ENCODE peak calls at places on chromosome 2, in ten cellular contexts. H is SK-N-SH; S is BJ; N is left ventricle myocardium inferior; J is CD8-positive, alpha-beta memory T cell; I is IMR-90; V is PC-3; F is brain microvascular endothelial cell; L is right cardiac atrium; W is stomach. C is an unnamed sample.

GRCh38 chr2:174492963-174493431 is 6.2 kb upstream of the GPR155 start:
- DNase-seq in H (no peak), S (no peak), N (no peak), J (peak; percentile 84), I (no peak), V (no peak), F (no peak), L (peak; percentile 47), W (no peak), C (peak; percentile 95)

GRCh38 chr2:220512419-220512818 is 885.0 kb downstream of the SLC4A3 start:
- DNase-seq in H (no peak), S (no peak), N (no peak), J (no peak), I (peak; percentile 79), V (peak; percentile 74), F (no peak), L (no peak), W (no peak), C (no peak)

GRCh38 chr2:215320102-215320501 is 8.2 kb downstream of the ATIC start:
- DNase-seq in H (no peak), S (no peak), N (no peak), J (no peak), I (no peak), V (no peak), F (no peak), L (no peak), W (no peak), C (no peak)

GRCh38 chr2:120898496-120898895 is 162.8 kb downstream of the GLI2 start:
- DNase-seq in H (no peak), S (no peak), N (no peak), J (no peak), I (no peak), V (no peak), F (no peak), L (no peak), W (no peak), C (no peak)

GRCh38 chr2:189165656-189166380 is 13.7 kb downstream of the COL5A2 start:
- DNase-seq in H (no peak), S (no peak), N (no peak), J (no peak), I (no peak), V (no peak), F (no peak), L (no peak), W (no peak), C (no peak)

GRCh38 chr2:6934758-6935638 is 17.8 kb downstream of the RNF144A start:
- DNase-seq in H (no peak), S (no peak), N (no peak), J (no peak), I (no peak), V (no peak), F (no peak), L (no peak), W (no peak), C (no peak)

GRCh38 chr2:11891028-11891427 is 144.6 kb downstream of the LPIN1 start:
- DNase-seq in H (no peak), S (no peak), N (no peak), J (no peak), I (no peak), V (no peak), F (no peak), L (no peak), W (no peak), C (no peak)

GRCh38 chr2:66938471-66938967 is 458.6 kb upstream of the ETAA1 start:
- DNase-seq in H (no peak), S (no peak), N (no peak), J (no peak), I (no peak), V (no peak), F (no peak), L (no peak), W (no peak), C (no peak)

GRCh38 chr2:105597831-105598293 is 146.8 kb upstream of the NCK2 start:
- DNase-seq in H (peak; percentile 35), S (no peak), N (no peak), J (no peak), I (no peak), V (no peak), F (no peak), L (no peak), W (no peak), C (no peak)
- H3K4me3 ChIP-seq in H (no peak overlapping the region), S (no peak overlapping the region), N (no peak overlapping the region), J (no peak overlapping the region), I (no peak overlapping the region), V (no peak overlapping the region), F (no peak overlapping the region), L (no peak overlapping the region), W (no peak overlapping the region), C (no peak overlapping the region)

GRCh38 chr2:44715671-44716077 is 225.8 kb upstream of the SIX3 start:
- DNase-seq in H (peak; percentile 46), S (peak; percentile 17), N (no peak), J (no peak), I (peak; percentile 27), V (peak; percentile 72), F (peak; percentile 57), L (no peak), W (no peak), C (peak; percentile 12)
- H3K4me3 ChIP-seq in H (no peak overlapping the region), S (no peak overlapping the region), N (no peak overlapping the region), J (no peak overlapping the region), I (no peak overlapping the region), V (no peak overlapping the region), F (no peak overlapping the region), L (no peak overlapping the region), W (no peak overlapping the region), C (no peak overlapping the region)

DNA sequence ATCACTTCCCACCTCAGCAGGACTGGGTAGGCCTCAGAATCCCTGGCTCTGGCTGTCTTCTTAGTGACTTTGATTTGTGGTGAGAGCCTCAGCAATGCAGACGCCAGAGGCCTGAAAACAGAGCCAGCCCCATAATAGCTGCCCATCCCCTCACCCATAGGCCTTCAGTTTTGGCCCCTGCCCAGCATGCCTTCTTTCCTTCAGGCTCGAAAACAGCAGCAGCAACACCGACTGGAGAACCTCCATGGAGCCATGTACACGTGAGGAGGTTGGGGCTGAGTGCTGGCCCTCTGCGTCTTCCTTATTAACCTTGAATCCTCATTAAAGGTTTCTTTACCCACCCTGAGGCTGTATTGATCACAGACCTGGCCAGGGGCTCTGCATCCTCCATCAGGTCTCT is 1.7 kb downstream of the RNF181 start:
- DNase-seq in H (no peak), S (no peak), N (no peak), J (no peak), I (no peak), V (no peak), F (no peak), L (no peak), W (no peak), C (no peak)
- H3K4me3 ChIP-seq in H (no peak overlapping the region), S (no peak overlapping the region), N (no peak overlapping the region), J (no peak overlapping the region), I (no peak overlapping the region), V (peak overlapping the region; percentile 85), F (no peak overlapping the region), L (no peak overlapping the region), W (no peak overlapping the region), C (no peak overlapping the region)

DNA sequence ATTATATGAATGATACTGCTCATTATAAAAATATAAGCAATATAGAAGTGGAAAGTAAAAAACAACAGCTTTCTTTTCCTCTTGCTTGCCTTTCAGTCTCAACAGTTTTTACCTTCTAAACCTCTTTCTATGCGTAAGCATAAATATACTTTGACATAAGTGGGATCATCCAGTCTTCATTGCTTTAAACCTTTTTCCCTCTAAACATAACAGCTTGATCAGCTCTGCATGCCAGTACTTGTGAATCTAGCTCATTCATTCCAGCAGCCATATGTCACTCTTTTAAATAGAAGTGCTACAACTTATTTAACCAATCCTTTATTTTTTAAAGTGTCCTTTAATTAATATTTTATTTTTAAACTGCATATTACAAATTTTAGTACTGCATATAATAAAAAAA is 88.1 kb downstream of the TTC27 start:
- DNase-seq in H (no peak), S (no peak), N (no peak), J (no peak), I (peak; percentile 63), V (no peak), F (no peak), L (no peak), W (no peak), C (no peak)
- H3K4me3 ChIP-seq in H (no peak overlapping the region), S (no peak overlapping the region), N (no peak overlapping the region), J (no peak overlapping the region), I (no peak overlapping the region), V (no peak overlapping the region), F (no peak overlapping the region), L (no peak overlapping the region), W (no peak overlapping the region), C (no peak overlapping the region)

GRCh38 chr2:54634564-54635511 is 88.6 kb upstream of the EML6 start:
- DNase-seq in H (no peak), S (peak; percentile 51), N (peak; percentile 66), J (no peak), I (peak; percentile 84), V (no peak), F (peak; percentile 93), L (peak; percentile 74), W (no peak), C (peak; percentile 92)

GRCh38 chr2:54636425-54637139 is 86.9 kb upstream of the EML6 start:
- DNase-seq in H (no peak), S (no peak), N (no peak), J (no peak), I (no peak), V (no peak), F (peak; percentile 44), L (peak; percentile 56), W (peak; percentile 63), C (no peak)

GRCh38 chr2:54638103-54638502 is 85.4 kb upstream of the EML6 start:
- DNase-seq in H (no peak), S (no peak), N (no peak), J (no peak), I (no peak), V (no peak), F (no peak), L (no peak), W (no peak), C (peak; percentile 57)

GRCh38 chr2:54634012-54634411 is 89.5 kb upstream of the EML6 start:
- DNase-seq in H (no peak), S (no peak), N (no peak), J (no peak), I (no peak), V (no peak), F (no peak), L (no peak), W (no peak), C (peak; percentile 24)

GRCh38 chr2:54635554-54636152 is 87.8 kb upstream of the EML6 start:
- DNase-seq in H (no peak), S (peak; percentile 12), N (no peak), J (no peak), I (peak; percentile 46), V (no peak), F (no peak), L (no peak), W (no peak), C (no peak)
- H3K4me3 ChIP-seq in H (peak overlapping the region; percentile 24), S (no peak overlapping the region), N (peak overlapping the region; percentile 42), J (no peak overlapping the region), I (peak overlapping the region; percentile 0), V (no peak overlapping the region), F (no peak overlapping the region), L (no peak overlapping the region), W (no peak overlapping the region), C (peak overlapping the region; percentile 42)

GRCh38 chr2:218860950-218861381 is 1.4 kb downstream of the WNT6 start:
- DNase-seq in H (peak; percentile 92), S (no peak), N (peak; percentile 67), J (no peak), I (peak; percentile 37), V (no peak), F (no peak), L (peak; percentile 81), W (no peak), C (no peak)
- H3K4me3 ChIP-seq in H (no peak overlapping the region), S (no peak overlapping the region), N (peak overlapping the region; percentile 65), J (no peak overlapping the region), I (no peak overlapping the region), V (no peak overlapping the region), F (no peak overlapping the region), L (no peak overlapping the region), W (no peak overlapping the region), C (no peak overlapping the region)